ENCODE peak calls at places on chromosome 15, in five cellular contexts. B is brain microvascular endothelial cell; P is GM23248; I is Panc1; U is CD4-positive, CD25-positive, alpha-beta regulatory T cell. Q is an unnamed sample.

GRCh38 chr15:32656091-32656860 is 14.8 kb downstream of the SCG5 start:
- DNase-seq in B (no peak), P (no peak), I (no peak), U (no peak), Q (no peak)

GRCh38 chr15:82647835-82648256 is 683 bp upstream of the CPEB1 start:
- DNase-seq in B (no peak), P (no peak), I (no peak), U (peak), Q (no peak)

GRCh38 chr15:96472647-96473046 is 142.1 kb downstream of the NR2F2 start:
- DNase-seq in B (no peak), P (no peak), I (no peak), U (no peak), Q (no peak)

GRCh38 chr15:88634449-88634848 is 4.4 kb upstream of the ISG20 start:
- DNase-seq in B (no peak), P (no peak), I (no peak), U (no peak), Q (no peak)

GRCh38 chr15:54273928-54274327 is 295.7 kb downstream of the UNC13C start:
- DNase-seq in B (no peak), P (no peak), I (no peak), U (no peak), Q (peak)

GRCh38 chr15:39199076-39199475 is 381.8 kb upstream of the THBS1 start:
- DNase-seq in B (peak), P (no peak), I (no peak), U (no peak), Q (no peak)

GRCh38 chr15:90482124-90483011 is 47.4 kb upstream of the CRTC3 start:
- DNase-seq in B (peak), P (peak), I (peak), U (peak), Q (peak)

GRCh38 chr15:27492021-27492621 is 521.1 kb downstream of the GABRG3 start:
- DNase-seq in B (no peak), P (peak), I (no peak), U (no peak), Q (no peak)

GRCh38 chr15:91291673-91292072 is 191.6 kb downstream of the SV2B start:
- DNase-seq in B (no peak), P (no peak), I (no peak), U (peak), Q (peak)

GRCh38 chr15:73704869-73705645 is 20.9 kb downstream of the CD276 start:
- DNase-seq in B (peak), P (peak), I (no peak), U (peak), Q (peak)

GRCh38 chr15:35430301-35430700 is 115.7 kb downstream of the DPH6 start:
- DNase-seq in B (no peak), P (no peak), I (no peak), U (no peak), Q (no peak)

GRCh38 chr15:62598217-62598616 is 433.1 kb upstream of the C2CD4B start:
- DNase-seq in B (no peak), P (no peak), I (no peak), U (no peak), Q (no peak)

GRCh38 chr15:94324835-94325767 is 93.7 kb downstream of the MCTP2 start:
- DNase-seq in B (no peak), P (no peak), I (no peak), U (no peak), Q (no peak)

GRCh38 chr15:91706366-91707032 is 147.0 kb upstream of the SLCO3A1 start:
- DNase-seq in B (peak), P (peak), I (peak), U (peak), Q (peak)

GRCh38 chr15:65812921-65813320 is 20.8 kb upstream of the DENND4A start:
- DNase-seq in B (no peak), P (no peak), I (no peak), U (no peak), Q (no peak)

GRCh38 chr15:100572362-100572983 is 29.5 kb downstream of the LINS1 start:
- DNase-seq in B (no peak), P (peak), I (no peak), U (peak), Q (no peak)

GRCh38 chr15:100738614-100739013 is 136.2 kb downstream of the ASB7 start:
- DNase-seq in B (no peak), P (no peak), I (no peak), U (no peak), Q (no peak)

GRCh38 chr15:74369084-74369745 is 1.8 kb upstream of the CYP11A1 start:
- DNase-seq in B (no peak), P (no peak), I (no peak), U (no peak), Q (no peak)

GRCh38 chr15:67613708-67614107 is 71.2 kb downstream of the MAP2K5 start:
- DNase-seq in B (no peak), P (no peak), I (no peak), U (peak), Q (no peak)

GRCh38 chr15:88331291-88331690 is 74.8 kb upstream of the NTRK3 start:
- DNase-seq in B (peak), P (peak), I (peak), U (peak), Q (peak)

GRCh38 chr15:50298340-50298739 is 32.8 kb upstream of the HDC start:
- DNase-seq in B (no peak), P (peak), I (no peak), U (no peak), Q (no peak)

GRCh38 chr15:88525418-88525817 is 21.1 kb downstream of the DET1 start:
- DNase-seq in B (no peak), P (no peak), I (no peak), U (no peak), Q (no peak)

GRCh38 chr15:90820481-90820880 is 47.9 kb upstream of the FURIN start:
- DNase-seq in B (no peak), P (no peak), I (no peak), U (no peak), Q (no peak)

GRCh38 chr15:45573961-45574629 is 13.1 kb upstream of the BLOC1S6 start:
- DNase-seq in B (no peak), P (peak), I (no peak), U (peak), Q (peak)

GRCh38 chr15:32819406-32819930 is 101.7 kb downstream of the GREM1 start:
- DNase-seq in B (no peak), P (peak), I (no peak), U (no peak), Q (no peak)

GRCh38 chr15:96162322-96162721 is 168.2 kb upstream of the NR2F2 start:
- DNase-seq in B (no peak), P (no peak), I (no peak), U (no peak), Q (no peak)

GRCh38 chr15:38074029-38074428 is 139.6 kb downstream of the TMCO5A start:
- DNase-seq in B (no peak), P (peak), I (no peak), U (no peak), Q (no peak)

GRCh38 chr15:90011705-90012104 is 10.6 kb downstream of the ZNF710 start:
- DNase-seq in B (no peak), P (no peak), I (no peak), U (no peak), Q (no peak)

GRCh38 chr15:39125904-39126303 is 455.0 kb upstream of the THBS1 start:
- DNase-seq in B (no peak), P (peak), I (no peak), U (peak), Q (peak)

DNA sequence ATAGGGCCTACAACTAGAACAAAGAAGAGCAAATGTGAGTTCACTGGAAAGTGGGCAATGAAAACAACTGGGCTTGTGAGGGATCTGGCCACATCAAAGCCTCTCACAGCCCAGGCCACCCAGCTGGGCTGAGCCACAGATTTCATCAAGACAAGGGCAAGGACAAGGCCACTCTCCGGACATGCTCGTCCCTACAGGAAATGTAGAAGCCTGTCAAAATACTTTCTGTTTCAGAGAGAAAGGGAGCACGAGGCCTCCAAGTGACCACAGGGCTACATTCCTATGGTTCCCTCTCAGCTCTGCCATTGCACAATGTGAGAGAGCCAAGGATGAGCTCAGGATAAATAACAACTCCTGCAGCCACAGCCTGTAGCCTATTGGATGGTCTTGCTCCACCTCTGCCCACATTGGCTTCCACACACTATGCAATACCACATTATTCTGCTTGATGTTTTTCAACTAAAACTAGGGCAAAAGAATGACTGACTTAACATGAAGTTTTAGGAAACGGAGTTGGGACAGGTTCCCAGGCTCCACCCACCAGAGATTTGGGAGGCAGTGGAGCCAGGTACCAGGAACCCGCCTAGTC is 12.1 kb downstream of the TBC1D2B start:
- DNase-seq in B (peak), P (peak), I (no peak), U (no peak), Q (no peak)
- H3K4me3 ChIP-seq in B (no peak), P (peak), I (no peak), U (peak), Q (no peak)

GRCh38 chr15:63712828-63713520 is 115.8 kb downstream of the FBXL22 start:
- DNase-seq in B (no peak), P (no peak), I (no peak), U (peak), Q (no peak)
- H3K4me3 ChIP-seq in B (no peak), P (no peak), I (no peak), U (peak), Q (no peak)

GRCh38 chr15:83955806-83956265 is 279.7 kb upstream of the GOLGA6L4 start:
- DNase-seq in B (no peak), P (no peak), I (no peak), U (no peak), Q (no peak)
- H3K4me3 ChIP-seq in B (no peak), P (no peak), I (no peak), U (no peak), Q (no peak)

DNA sequence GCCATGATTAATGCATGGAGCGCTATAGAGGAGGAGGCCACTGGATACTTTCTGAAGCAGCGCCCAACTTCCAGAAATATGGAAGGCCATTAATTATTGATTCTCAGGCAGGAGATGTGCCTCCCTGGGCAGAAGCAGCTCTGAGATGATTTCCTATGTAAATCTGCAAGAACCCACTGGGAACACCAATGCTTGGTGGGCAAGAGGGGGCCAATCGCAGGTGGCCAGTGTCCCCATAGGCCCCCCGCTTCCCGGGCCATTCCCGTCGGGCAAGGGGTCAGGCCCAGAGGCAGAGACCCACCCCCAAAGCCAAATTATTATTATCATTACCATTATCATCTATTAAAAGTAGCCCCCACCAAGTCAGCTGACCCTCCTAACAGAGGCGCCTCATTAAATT is 288.0 kb upstream of the TLE3 start:
- DNase-seq in B (no peak), P (no peak), I (no peak), U (no peak), Q (no peak)
- H3K4me3 ChIP-seq in B (no peak), P (no peak), I (no peak), U (no peak), Q (no peak)

GRCh38 chr15:64067564-64068030 is 21.3 kb upstream of the DAPK2 start:
- DNase-seq in B (peak), P (peak), I (no peak), U (peak), Q (peak)
- H3K4me3 ChIP-seq in B (no peak), P (no peak), I (no peak), U (no peak), Q (no peak)

GRCh38 chr15:72271221-72271620 is 1.1 kb downstream of the PARP6 start:
- DNase-seq in B (no peak), P (no peak), I (no peak), U (no peak), Q (no peak)
- H3K4me3 ChIP-seq in B (peak), P (peak), I (peak), U (peak), Q (no peak)

GRCh38 chr15:61157933-61158332 is 71.2 kb downstream of the RORA start:
- DNase-seq in B (no peak), P (peak), I (no peak), U (no peak), Q (no peak)
- H3K4me3 ChIP-seq in B (no peak), P (no peak), I (no peak), U (no peak), Q (no peak)

DNA sequence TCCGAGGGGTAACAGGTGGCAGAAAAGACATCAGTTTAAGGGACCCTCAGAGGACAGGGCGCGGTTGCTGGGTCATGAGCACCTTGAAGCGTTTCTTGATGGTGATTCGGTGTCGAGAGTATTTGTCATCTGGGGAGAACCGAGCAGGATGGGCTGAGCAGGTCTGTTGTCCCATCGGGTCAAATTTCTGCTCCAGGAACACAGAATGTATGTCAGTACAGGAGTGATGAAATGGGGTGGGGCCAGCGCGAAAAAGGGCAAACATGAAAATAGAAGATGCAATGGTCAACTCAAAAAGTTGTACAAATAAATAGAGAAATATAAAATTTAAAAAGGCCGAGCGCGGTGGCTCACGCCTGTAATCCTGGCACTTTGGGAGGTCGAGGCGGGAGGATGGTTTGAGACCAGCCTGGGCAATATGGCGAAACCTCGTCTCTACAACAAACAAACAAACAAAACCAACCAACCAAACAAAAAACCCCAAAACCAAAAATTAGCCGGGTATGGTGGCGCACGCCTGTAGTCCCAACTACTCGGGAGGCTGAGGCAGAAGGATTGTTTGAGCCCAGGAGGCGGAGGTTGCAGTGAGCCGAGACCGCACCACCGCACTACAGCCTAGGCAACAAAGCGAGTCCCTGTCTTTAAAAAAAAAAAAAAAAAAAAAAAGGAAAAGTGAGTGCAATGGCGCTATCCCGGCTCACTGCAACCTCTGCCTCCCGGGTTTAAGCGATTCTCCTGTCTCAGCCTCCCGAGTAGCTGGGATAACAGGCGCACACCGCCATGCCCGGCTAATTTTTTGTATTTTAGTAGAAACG is 807 bp downstream of the NOP10 start:
- DNase-seq in B (no peak), P (peak), I (no peak), U (no peak), Q (no peak)
- H3K4me3 ChIP-seq in B (peak), P (peak), I (peak), U (peak), Q (peak)

DNA sequence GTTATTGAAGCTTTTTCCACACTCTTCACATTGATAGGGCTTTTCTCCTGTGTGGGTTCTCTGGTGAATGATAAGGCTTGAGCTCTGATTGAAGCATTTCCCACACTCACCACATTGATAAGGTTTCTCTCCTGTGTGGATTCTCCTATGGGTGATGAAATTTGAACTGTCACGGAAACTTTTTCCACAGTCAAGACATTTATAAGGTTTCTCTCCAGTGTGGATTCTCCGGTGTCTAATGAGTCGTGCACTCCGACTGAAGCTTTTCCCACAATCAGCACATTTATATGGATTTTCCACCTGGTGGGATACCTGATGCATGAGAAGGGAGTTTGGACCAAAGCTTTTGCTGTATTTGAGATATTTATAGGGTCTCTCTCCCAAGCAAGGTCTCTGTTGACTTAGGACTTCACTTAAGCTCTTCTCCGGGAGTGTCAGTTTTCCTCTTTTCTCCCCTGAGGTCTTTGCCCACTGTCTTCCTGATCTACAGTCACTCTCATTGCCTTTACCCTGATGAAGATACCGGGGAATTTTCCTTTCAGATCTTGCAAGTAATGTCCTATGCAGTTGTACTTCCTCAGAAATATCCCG is 9.4 kb downstream of the ZSCAN29 start:
- DNase-seq in B (no peak), P (peak), I (no peak), U (no peak), Q (no peak)
- H3K4me3 ChIP-seq in B (no peak), P (no peak), I (no peak), U (no peak), Q (no peak)

GRCh38 chr15:40955930-40956542 is 2.8 kb downstream of the CHAC1 start:
- DNase-seq in B (peak), P (peak), I (no peak), U (no peak), Q (no peak)

GRCh38 chr15:40957581-40958051 is 4.3 kb downstream of the CHAC1 start:
- DNase-seq in B (no peak), P (no peak), I (no peak), U (no peak), Q (no peak)

GRCh38 chr15:40955141-40955903 is 2.1 kb downstream of the CHAC1 start:
- DNase-seq in B (no peak), P (no peak), I (no peak), U (no peak), Q (no peak)

GRCh38 chr15:40957041-40957555 is 3.8 kb downstream of the CHAC1 start:
- DNase-seq in B (no peak), P (no peak), I (no peak), U (no peak), Q (no peak)

DNA sequence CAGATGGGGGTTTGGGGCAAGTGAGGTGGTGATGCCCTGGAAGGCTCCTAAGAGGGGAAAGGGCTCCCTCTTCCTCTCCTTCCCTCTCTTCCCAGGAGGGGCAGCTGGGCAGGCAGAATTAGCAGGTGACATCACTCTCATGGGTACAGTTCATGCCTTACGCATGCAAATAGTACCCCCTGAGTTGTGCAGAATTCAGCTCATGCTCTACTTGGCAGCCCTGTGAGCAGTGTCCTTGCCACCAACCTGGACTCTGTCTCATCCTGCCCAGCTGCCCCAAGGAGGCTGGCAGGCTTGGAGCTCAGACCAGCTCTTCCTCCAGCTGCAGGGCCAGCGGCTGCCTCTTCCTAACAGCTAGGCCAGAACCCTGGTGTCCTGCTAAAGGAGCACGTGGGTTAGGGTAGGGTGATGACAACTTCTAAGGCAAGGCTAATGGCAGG is 3.3 kb downstream of the CHAC1 start:
- DNase-seq in B (no peak), P (no peak), I (no peak), U (no peak), Q (no peak)
- H3K4me3 ChIP-seq in B (no peak), P (peak), I (no peak), U (no peak), Q (peak)